ENCODE peak calls at places on chromosomes 7 and 10, in five cellular contexts. O is stomach, K is A549, I is adrenal gland, A is spleen. S is an unnamed sample. For H3K4me1, the result is how much of the 10 kb centered on the place peaks cover.

GRCh38 chr7:29906200-29907022 is 83.2 kb downstream of the SCRN1 start:
- DNase-seq in O (no peak), K (no peak), I (no peak), A (no peak), S (no peak)

GRCh38 chr10:96670786-96671185 is 49.5 kb downstream of the PIK3AP1 start:
- DNase-seq in O (no peak), K (no peak), I (no peak), A (no peak), S (no peak)

GRCh38 chr7:102917436-102918353 is 4.9 kb downstream of the LRRC17 start:
- DNase-seq in O (no peak), K (no peak), I (no peak), A (no peak), S (no peak)

GRCh38 chr7:117459735-117460134 is 20.1 kb upstream of the CFTR start:
- DNase-seq in O (no peak), K (no peak), I (no peak), A (no peak), S (no peak)

GRCh38 chr10:61978965-61979364 is 77.5 kb downstream of the ARID5B start:
- DNase-seq in O (no peak), K (no peak), I (no peak), A (no peak), S (no peak)

GRCh38 chr7:10483671-10484070 is 490.0 kb upstream of the PHF14 start:
- DNase-seq in O (no peak), K (no peak), I (no peak), A (no peak), S (no peak)

GRCh38 chr10:58797356-58797755 is 284.7 kb downstream of the BICC1 start:
- DNase-seq in O (no peak), K (no peak), I (no peak), A (no peak), S (no peak)

GRCh38 chr7:33926535-33926934 is 21.2 kb downstream of the BMPER start:
- DNase-seq in O (no peak), K (no peak), I (no peak), A (no peak), S (no peak)

GRCh38 chr10:45253183-45253914 is 62.1 kb downstream of the OR13A1 start:
- DNase-seq in O (no peak), K (no peak), I (no peak), A (no peak), S (no peak)

GRCh38 chr7:1019789-1020610 is 24.3 kb upstream of the GPR146 start:
- DNase-seq in O (no peak), K (no peak), I (no peak), A (peak), S (no peak)

GRCh38 chr10:14611971-14612693 is 162.6 kb downstream of the FAM107B start:
- DNase-seq in O (no peak), K (peak), I (no peak), A (no peak), S (no peak)

GRCh38 chr7:30994206-30995100 is 30.7 kb downstream of the GHRHR start:
- DNase-seq in O (no peak), K (no peak), I (no peak), A (no peak), S (no peak)

GRCh38 chr7:151218170-151218569 is 7.9 kb upstream of the H2BK1 start:
- DNase-seq in O (no peak), K (no peak), I (no peak), A (peak), S (no peak)

GRCh38 chr10:8462565-8462964 is 408.1 kb downstream of the GATA3 start:
- DNase-seq in O (no peak), K (no peak), I (no peak), A (no peak), S (no peak)

GRCh38 chr10:16381083-16381482 is 55.7 kb upstream of the PTER start:
- DNase-seq in O (no peak), K (peak), I (no peak), A (no peak), S (no peak)

GRCh38 chr10:36181421-36181820 is 539.3 kb upstream of the FZD8 start:
- DNase-seq in O (no peak), K (no peak), I (no peak), A (no peak), S (no peak)

GRCh38 chr10:22475857-22476600 is 130.7 kb downstream of the SPAG6 start:
- DNase-seq in O (no peak), K (no peak), I (no peak), A (no peak), S (no peak)

GRCh38 chr7:36158321-36158605 is 5.2 kb downstream of the EEPD1 start:
- DNase-seq in O (no peak), K (no peak), I (no peak), A (no peak), S (no peak)

GRCh38 chr10:112896273-112896672 is 53.8 kb upstream of the TCF7L2 start:
- DNase-seq in O (no peak), K (no peak), I (no peak), A (no peak), S (no peak)

GRCh38 chr7:130356760-130357611 is 12.4 kb downstream of the CPA5 start:
- DNase-seq in O (no peak), K (peak), I (peak), A (no peak), S (no peak)

GRCh38 chr7:64863021-64863420 is 40.1 kb upstream of the ZNF273 start:
- DNase-seq in O (no peak), K (no peak), I (no peak), A (no peak), S (no peak)

GRCh38 chr7:43585521-43585920 is 2.6 kb downstream of the STK17A start:
- DNase-seq in O (no peak), K (no peak), I (no peak), A (no peak), S (no peak)

GRCh38 chr7:43584200-43584586 is 1.3 kb downstream of the STK17A start:
- DNase-seq in O (no peak), K (no peak), I (peak), A (no peak), S (peak)

GRCh38 chr7:43582503-43583423 is at the start of gene STK17A:
- DNase-seq in O (peak), K (peak), I (peak), A (peak), S (peak)

GRCh38 chr7:43586251-43586900 is 3.5 kb downstream of the STK17A start:
- DNase-seq in O (no peak), K (no peak), I (no peak), A (no peak), S (no peak)

GRCh38 chr7:43583424-43584199 is 704 bp downstream of the STK17A start:
- DNase-seq in O (peak), K (no peak), I (peak), A (peak), S (peak)
- TF ChIP-seq POLR2A in O (no peak), K (no peak), I (no peak), A (no peak), S (no peak)

DNA sequence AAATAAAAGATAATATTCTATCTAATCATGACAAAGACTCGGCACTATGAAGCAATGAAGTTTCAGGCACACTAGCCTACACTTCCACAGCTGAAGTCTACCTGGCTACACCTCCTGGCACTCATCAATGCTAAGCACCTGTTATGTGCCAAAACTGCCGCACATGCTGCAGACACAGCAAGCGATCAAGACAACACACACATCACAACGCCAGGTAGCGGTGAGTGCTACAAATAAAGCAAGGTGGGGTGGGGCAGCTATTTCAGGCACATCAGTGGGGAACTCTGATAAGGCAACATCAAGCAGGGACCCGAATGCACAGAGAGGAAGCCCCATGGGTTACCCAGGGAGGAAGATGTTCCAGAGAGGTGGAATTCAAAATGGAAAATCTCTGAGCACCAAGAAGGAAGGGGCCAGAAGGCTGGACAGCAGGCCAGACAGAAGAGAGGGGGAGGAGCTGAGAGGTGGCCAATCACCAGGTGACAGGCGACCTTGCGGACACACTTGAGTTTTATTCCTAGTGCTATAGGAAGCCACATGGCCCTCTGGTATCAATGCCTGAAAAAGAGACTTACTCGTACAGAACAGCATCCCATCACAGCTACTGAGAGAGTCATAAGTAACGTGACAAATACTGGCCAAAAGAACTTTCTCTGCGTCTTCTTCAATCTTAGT is 8.1 kb downstream of the PSAP start:
- DNase-seq in O (no peak), K (no peak), I (no peak), A (no peak), S (no peak)
- H3K4me1 ChIP-seq in O (half or more), K (half or more), I (half or more), A (under half), S (under half)

DNA sequence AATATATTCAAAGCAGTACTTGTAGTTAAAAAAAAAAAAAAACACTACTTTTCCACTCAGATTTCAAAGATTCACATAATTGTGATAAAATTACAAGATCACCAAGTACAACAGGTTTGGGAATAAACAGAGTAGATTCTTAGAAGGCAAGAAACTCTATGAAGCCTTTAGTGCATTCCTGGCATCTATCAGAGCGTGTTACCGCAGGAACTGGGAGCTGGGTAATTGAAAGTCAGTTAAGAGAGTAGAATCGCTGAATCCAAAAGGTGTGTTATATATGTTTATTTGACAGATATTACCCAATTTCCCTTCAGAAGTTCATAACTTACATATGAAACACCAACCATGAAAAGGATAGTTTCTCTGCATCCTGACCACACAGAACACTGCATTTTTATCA is 159.2 kb upstream of the PLXNA4 start:
- DNase-seq in O (no peak), K (no peak), I (no peak), A (no peak), S (no peak)
- H3K27ac ChIP-seq in O (no peak), K (no peak), I (no peak), A (no peak), S (no peak)

GRCh38 chr10:125158528-125159485 is 1.6 kb downstream of the CTBP2 start:
- DNase-seq in O (peak), K (peak), I (peak), A (peak), S (peak)
- TF ChIP-seq POLR2A in O (no peak), K (peak), I (peak), A (no peak), S (peak)

GRCh38 chr10:4283841-4284610 is 499.0 kb upstream of the KLF6 start:
- DNase-seq in O (peak), K (no peak), I (peak), A (no peak), S (peak)

GRCh38 chr10:4279649-4280048 is 494.6 kb upstream of the KLF6 start:
- DNase-seq in O (no peak), K (no peak), I (no peak), A (no peak), S (no peak)

GRCh38 chr10:4282496-4282895 is 497.5 kb upstream of the KLF6 start:
- DNase-seq in O (no peak), K (no peak), I (no peak), A (no peak), S (no peak)

GRCh38 chr10:4280481-4281206 is 495.6 kb upstream of the KLF6 start:
- DNase-seq in O (no peak), K (no peak), I (no peak), A (no peak), S (no peak)

GRCh38 chr10:4281207-4281825 is 496.3 kb upstream of the KLF6 start:
- DNase-seq in O (no peak), K (no peak), I (no peak), A (no peak), S (no peak)
- H3K4me1 ChIP-seq in O (under half), K (under half), I (under half), A (under half), S (under half)

GRCh38 chr10:48248462-48248861 is 26.0 kb downstream of the FRMPD2 start:
- DNase-seq in O (no peak), K (no peak), I (no peak), A (no peak), S (no peak)
- H3K27ac ChIP-seq in O (no peak), K (no peak), I (no peak), A (no peak), S (peak)

DNA sequence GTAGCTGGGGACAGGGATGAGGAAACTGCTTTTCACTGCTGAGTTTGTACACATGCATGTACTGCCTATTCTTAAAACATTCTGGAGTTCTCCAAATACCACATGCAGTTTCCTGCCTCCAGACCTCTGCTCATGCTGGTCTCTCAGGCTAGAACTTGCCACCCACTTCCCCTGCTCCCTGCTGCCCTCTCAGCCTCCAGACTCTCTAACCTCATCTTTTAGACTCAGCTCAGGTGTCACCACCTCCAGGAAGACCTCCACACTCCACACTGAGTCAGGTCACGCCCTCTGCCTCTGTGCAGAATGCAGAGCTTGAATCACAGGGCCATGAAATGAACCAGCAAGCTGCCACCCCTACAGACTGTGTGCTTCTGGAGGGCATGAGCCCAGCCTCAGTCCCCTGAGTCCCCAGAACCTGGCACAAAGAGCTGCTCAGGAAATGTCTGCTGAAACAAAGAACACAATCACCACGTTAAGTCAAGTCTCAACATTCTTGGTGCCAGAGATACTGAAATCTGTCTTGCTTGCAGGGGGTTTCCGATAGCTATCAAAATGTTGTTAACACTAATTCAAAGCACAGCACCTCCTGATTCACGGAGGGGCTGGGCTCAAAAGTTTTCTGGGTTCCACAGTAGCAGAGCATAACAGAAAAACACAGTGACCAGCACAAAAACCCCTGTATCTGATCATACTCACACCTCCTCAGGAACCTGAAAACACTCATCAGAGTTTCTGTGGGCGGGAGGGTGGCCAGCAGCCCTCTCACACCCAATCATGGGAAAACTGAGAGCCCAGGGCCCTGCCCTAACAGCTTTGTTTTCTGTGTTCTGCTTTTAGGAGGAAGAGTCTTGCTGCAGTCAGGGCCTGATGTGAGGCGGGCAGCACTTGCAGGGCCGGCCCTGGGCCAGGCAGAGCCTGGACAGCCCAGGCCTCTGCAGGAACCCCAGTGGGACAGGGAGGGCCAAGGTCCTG is 21.1 kb downstream of the FAM53B start:
- DNase-seq in O (no peak), K (no peak), I (no peak), A (peak), S (peak)
- TF ChIP-seq POLR2A in O (no peak), K (no peak), I (no peak), A (no peak), S (peak)

GRCh38 chr7:22879285-22879684 is 56.6 kb upstream of the TOMM7 start:
- DNase-seq in O (no peak), K (no peak), I (no peak), A (no peak), S (no peak)
- H3K4me1 ChIP-seq in O (under half), K (under half), I (under half), A (under half), S (under half)

DNA sequence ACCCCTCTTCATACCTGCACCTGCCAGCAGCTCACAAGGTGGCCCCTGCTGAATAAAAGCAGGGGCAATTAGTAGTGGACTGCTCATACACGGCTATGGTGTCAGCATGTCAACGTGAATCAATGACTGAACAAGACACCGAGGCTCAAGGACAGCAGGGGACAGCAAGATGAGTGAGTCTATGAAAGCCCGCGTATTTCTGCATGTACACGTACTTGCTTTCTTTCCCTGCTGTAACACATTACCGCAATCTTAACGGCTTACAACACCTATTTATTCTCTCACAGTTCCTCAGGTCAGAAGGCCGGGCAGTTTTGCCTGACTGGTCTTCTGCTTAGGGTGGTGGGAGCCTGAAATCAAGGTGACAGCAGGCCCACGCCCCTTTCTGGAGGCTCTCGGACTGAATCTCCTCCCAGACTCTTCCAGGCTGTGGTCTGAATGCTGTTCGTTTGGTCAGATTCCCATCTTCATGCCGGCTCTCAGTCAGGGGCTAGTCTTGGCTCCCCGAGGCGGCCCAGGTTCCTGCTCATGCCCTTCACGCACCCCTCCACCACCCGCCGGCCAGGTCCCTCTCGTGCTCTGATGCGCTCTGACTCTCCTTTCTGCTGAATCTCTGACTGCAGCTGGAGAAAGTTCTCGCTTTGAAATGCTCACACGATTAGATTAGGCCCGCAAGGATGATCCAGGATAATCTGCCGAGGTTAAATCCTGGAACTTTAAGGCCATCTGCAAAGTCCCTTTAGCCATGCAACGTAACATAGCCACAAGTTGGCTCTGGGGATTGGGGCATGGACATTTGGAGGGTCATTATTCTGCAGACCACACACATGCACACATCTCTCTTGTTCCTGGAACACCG is 7.8 kb upstream of the PPP2R2D start:
- DNase-seq in O (no peak), K (no peak), I (no peak), A (peak), S (no peak)
- H3K27ac ChIP-seq in O (no peak), K (no peak), I (peak), A (no peak), S (no peak)

DNA sequence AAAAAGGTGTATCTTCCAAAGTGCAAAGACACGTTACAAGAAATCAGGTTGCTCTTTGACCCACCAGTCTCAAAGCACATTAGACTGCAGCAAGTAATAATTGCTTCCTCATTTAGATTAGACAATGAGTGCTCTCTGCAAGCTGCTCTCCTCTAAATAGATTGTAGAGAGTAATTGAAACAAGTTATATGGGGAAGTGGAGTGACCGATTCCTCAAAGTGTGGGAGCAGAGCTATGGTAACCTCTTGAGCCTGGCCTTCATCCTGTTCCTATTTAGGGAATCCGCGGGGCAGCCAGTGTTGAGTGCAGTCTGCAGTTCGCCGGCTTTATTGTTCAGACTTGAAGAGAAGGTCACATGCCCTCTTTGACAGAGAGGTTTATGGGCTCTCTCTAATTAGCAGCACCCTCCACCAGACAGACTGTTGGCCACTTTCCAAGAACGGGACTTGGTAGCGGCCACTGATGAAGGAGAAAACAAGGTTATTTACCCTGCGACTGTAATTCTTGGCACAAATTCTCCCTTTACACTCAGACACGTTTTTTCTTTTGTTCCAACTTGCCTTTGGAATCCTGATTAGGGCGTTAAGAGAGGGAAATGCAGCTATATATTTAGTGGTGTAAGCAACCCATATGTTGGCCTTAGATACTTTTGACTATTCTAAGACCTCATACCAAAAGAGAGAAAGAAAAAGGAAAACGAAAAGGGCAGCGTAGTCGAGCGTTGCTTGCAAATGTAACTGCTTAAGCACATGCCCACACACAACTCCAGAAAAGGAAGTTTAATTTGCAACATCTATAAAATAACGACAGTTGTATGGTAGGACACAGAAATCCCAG is 107.5 kb downstream of the REEP3 start:
- DNase-seq in O (peak), K (no peak), I (peak), A (no peak), S (peak)
- TF ChIP-seq POLR2A in O (no peak), K (no peak), I (peak), A (no peak), S (peak)

S was measured in heart left ventricle.